ENCODE peak calls at places on chromosomes 16 and 17, in five cellular contexts. One of them, this sample, is unnamed.

GRCh38 chr17:31595076-31595475 is 203.6 kb downstream of the RAB11FIP4 start:
- DNase-seq in upper lobe of left lung: no peak
- DNase-seq in esophagus muscularis mucosa: no peak
- DNase-seq in SK-N-SH: no peak
- DNase-seq in stomach: no peak
- DNase-seq in this sample: no peak

GRCh38 chr17:41718287-41718645 is 6.1 kb downstream of the GAST start:
- DNase-seq in upper lobe of left lung: no peak
- DNase-seq in esophagus muscularis mucosa: no peak
- DNase-seq in SK-N-SH: no peak
- DNase-seq in stomach: no peak
- DNase-seq in this sample: no peak

GRCh38 chr16:71552698-71553503 is 24.0 kb downstream of the TAT start:
- DNase-seq in upper lobe of left lung: no peak
- DNase-seq in esophagus muscularis mucosa: no peak
- DNase-seq in SK-N-SH: no peak
- DNase-seq in stomach: no peak
- DNase-seq in this sample: no peak

GRCh38 chr16:65038125-65038524 is 83.7 kb downstream of the CDH11 start:
- DNase-seq in upper lobe of left lung: no peak
- DNase-seq in esophagus muscularis mucosa: peak
- DNase-seq in SK-N-SH: no peak
- DNase-seq in stomach: no peak
- DNase-seq in this sample: no peak

GRCh38 chr17:74752822-74753401 is 4.5 kb downstream of the NHERF1 start:
- DNase-seq in upper lobe of left lung: no peak
- DNase-seq in esophagus muscularis mucosa: no peak
- DNase-seq in SK-N-SH: no peak
- DNase-seq in stomach: no peak
- DNase-seq in this sample: no peak

GRCh38 chr17:50550661-50551432 is 3.9 kb downstream of the SPATA20 start:
- DNase-seq in upper lobe of left lung: peak
- DNase-seq in esophagus muscularis mucosa: no peak
- DNase-seq in SK-N-SH: peak
- DNase-seq in stomach: peak
- DNase-seq in this sample: peak

GRCh38 chr17:67456103-67456502 is 79.0 kb downstream of the PITPNC1 start:
- DNase-seq in upper lobe of left lung: no peak
- DNase-seq in esophagus muscularis mucosa: no peak
- DNase-seq in SK-N-SH: no peak
- DNase-seq in stomach: no peak
- DNase-seq in this sample: no peak

GRCh38 chr17:2158011-2158410 is 103.1 kb downstream of the HIC1 start:
- DNase-seq in upper lobe of left lung: no peak
- DNase-seq in esophagus muscularis mucosa: no peak
- DNase-seq in SK-N-SH: no peak
- DNase-seq in stomach: no peak
- DNase-seq in this sample: peak

GRCh38 chr16:72474511-72475123 is 302.7 kb upstream of the PMFBP1 start:
- DNase-seq in upper lobe of left lung: no peak
- DNase-seq in esophagus muscularis mucosa: no peak
- DNase-seq in SK-N-SH: no peak
- DNase-seq in stomach: no peak
- DNase-seq in this sample: no peak

GRCh38 chr16:29995330-29995910 is at the start of gene HIRIP3:
- DNase-seq in upper lobe of left lung: peak
- DNase-seq in esophagus muscularis mucosa: peak
- DNase-seq in SK-N-SH: peak
- DNase-seq in stomach: peak
- DNase-seq in this sample: peak

GRCh38 chr17:34736611-34737010 is 157.2 kb downstream of the TMEM132E start:
- DNase-seq in upper lobe of left lung: no peak
- DNase-seq in esophagus muscularis mucosa: no peak
- DNase-seq in SK-N-SH: no peak
- DNase-seq in stomach: peak
- DNase-seq in this sample: peak

GRCh38 chr17:34740936-34741515 is 161.6 kb downstream of the TMEM132E start:
- DNase-seq in upper lobe of left lung: no peak
- DNase-seq in esophagus muscularis mucosa: no peak
- DNase-seq in SK-N-SH: no peak
- DNase-seq in stomach: peak
- DNase-seq in this sample: peak

GRCh38 chr17:34740516-34740915 is 161.1 kb downstream of the TMEM132E start:
- DNase-seq in upper lobe of left lung: no peak
- DNase-seq in esophagus muscularis mucosa: no peak
- DNase-seq in SK-N-SH: no peak
- DNase-seq in stomach: peak
- DNase-seq in this sample: peak

GRCh38 chr17:34741967-34742366 is 162.6 kb downstream of the TMEM132E start:
- DNase-seq in upper lobe of left lung: no peak
- DNase-seq in esophagus muscularis mucosa: no peak
- DNase-seq in SK-N-SH: no peak
- DNase-seq in stomach: no peak
- DNase-seq in this sample: peak

GRCh38 chr17:34739386-34739785 is 160.0 kb downstream of the TMEM132E start:
- DNase-seq in upper lobe of left lung: no peak
- DNase-seq in esophagus muscularis mucosa: no peak
- DNase-seq in SK-N-SH: no peak
- DNase-seq in stomach: peak
- DNase-seq in this sample: peak
- TF ChIP-seq POLR2AphosphoS5 in upper lobe of left lung: no peak
- TF ChIP-seq POLR2AphosphoS5 in esophagus muscularis mucosa: no peak
- TF ChIP-seq POLR2AphosphoS5 in SK-N-SH: no peak
- TF ChIP-seq POLR2AphosphoS5 in stomach: no peak
- TF ChIP-seq POLR2AphosphoS5 in this sample: no peak

GRCh38 chr16:15900901-15901465 is 12.6 kb upstream of the CEP20 start:
- DNase-seq in upper lobe of left lung: no peak
- DNase-seq in esophagus muscularis mucosa: no peak
- DNase-seq in SK-N-SH: no peak
- DNase-seq in stomach: no peak
- DNase-seq in this sample: no peak

GRCh38 chr16:15900357-15900756 is 12.0 kb upstream of the CEP20 start:
- DNase-seq in upper lobe of left lung: no peak
- DNase-seq in esophagus muscularis mucosa: no peak
- DNase-seq in SK-N-SH: no peak
- DNase-seq in stomach: no peak
- DNase-seq in this sample: no peak

GRCh38 chr16:15897834-15898254 is 9.4 kb upstream of the CEP20 start:
- DNase-seq in upper lobe of left lung: no peak
- DNase-seq in esophagus muscularis mucosa: no peak
- DNase-seq in SK-N-SH: no peak
- DNase-seq in stomach: no peak
- DNase-seq in this sample: no peak

GRCh38 chr16:15898654-15899053 is 10.3 kb upstream of the CEP20 start:
- DNase-seq in upper lobe of left lung: no peak
- DNase-seq in esophagus muscularis mucosa: no peak
- DNase-seq in SK-N-SH: no peak
- DNase-seq in stomach: no peak
- DNase-seq in this sample: no peak

GRCh38 chr16:15899538-15900100 is 11.2 kb upstream of the CEP20 start:
- DNase-seq in upper lobe of left lung: no peak
- DNase-seq in esophagus muscularis mucosa: no peak
- DNase-seq in SK-N-SH: no peak
- DNase-seq in stomach: peak
- DNase-seq in this sample: no peak
- TF ChIP-seq EP300 in upper lobe of left lung: no peak
- TF ChIP-seq EP300 in esophagus muscularis mucosa: no peak
- TF ChIP-seq EP300 in SK-N-SH: no peak
- TF ChIP-seq EP300 in stomach: no peak
- TF ChIP-seq EP300 in this sample: no peak

GRCh38 chr16:85655216-85656129 is 33.3 kb downstream of the GINS2 start:
- DNase-seq in upper lobe of left lung: peak
- DNase-seq in esophagus muscularis mucosa: no peak
- DNase-seq in SK-N-SH: no peak
- DNase-seq in stomach: no peak
- DNase-seq in this sample: no peak

GRCh38 chr16:85652431-85653221 is 36.1 kb downstream of the GINS2 start:
- DNase-seq in upper lobe of left lung: peak
- DNase-seq in esophagus muscularis mucosa: peak
- DNase-seq in SK-N-SH: peak
- DNase-seq in stomach: peak
- DNase-seq in this sample: peak

GRCh38 chr16:85651822-85652430 is 36.8 kb downstream of the GINS2 start:
- DNase-seq in upper lobe of left lung: peak
- DNase-seq in esophagus muscularis mucosa: no peak
- DNase-seq in SK-N-SH: no peak
- DNase-seq in stomach: no peak
- DNase-seq in this sample: no peak

GRCh38 chr16:85654251-85655115 is 34.3 kb downstream of the GINS2 start:
- DNase-seq in upper lobe of left lung: peak
- DNase-seq in esophagus muscularis mucosa: no peak
- DNase-seq in SK-N-SH: no peak
- DNase-seq in stomach: no peak
- DNase-seq in this sample: no peak

DNA sequence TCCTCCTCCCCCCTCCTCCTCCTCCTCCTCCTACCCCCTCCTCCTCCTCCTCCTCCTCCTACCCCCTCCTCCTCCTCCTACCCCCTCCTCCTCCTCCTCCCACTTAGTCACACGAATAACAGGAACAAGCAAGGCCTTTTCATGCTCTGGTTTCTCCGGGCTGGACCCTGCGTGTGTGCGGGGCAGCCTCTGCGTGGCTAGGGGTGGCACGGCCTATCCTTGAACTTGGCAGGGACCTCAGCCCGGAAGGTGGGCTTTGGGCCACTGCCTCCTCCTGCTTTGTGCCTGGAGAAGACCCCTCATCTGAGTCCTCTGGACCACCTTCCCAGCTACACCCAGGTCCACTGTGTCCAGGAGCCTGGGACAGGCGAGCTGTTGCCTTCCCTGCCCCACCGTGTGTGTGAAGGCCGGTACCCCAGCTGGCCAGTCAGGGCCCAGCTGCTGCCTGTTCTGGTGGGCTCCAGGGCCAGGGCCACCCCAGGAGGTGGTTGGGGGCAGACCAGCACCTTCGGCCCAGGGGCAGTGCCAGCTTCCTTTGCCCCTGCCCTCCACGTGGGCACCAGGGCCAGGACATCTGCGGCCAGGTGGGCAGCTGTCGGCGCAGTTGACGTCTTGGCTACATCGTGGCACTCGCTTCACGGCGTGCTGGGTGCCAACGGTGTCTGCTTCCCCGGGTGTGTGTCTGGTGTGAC is 35.4 kb downstream of the GINS2 start:
- DNase-seq in upper lobe of left lung: peak
- DNase-seq in esophagus muscularis mucosa: no peak
- DNase-seq in SK-N-SH: no peak
- DNase-seq in stomach: no peak
- DNase-seq in this sample: no peak
- H3K27ac ChIP-seq in upper lobe of left lung: peak
- H3K27ac ChIP-seq in esophagus muscularis mucosa: peak
- H3K27ac ChIP-seq in SK-N-SH: peak
- H3K27ac ChIP-seq in stomach: peak
- H3K27ac ChIP-seq in this sample: peak

DNA sequence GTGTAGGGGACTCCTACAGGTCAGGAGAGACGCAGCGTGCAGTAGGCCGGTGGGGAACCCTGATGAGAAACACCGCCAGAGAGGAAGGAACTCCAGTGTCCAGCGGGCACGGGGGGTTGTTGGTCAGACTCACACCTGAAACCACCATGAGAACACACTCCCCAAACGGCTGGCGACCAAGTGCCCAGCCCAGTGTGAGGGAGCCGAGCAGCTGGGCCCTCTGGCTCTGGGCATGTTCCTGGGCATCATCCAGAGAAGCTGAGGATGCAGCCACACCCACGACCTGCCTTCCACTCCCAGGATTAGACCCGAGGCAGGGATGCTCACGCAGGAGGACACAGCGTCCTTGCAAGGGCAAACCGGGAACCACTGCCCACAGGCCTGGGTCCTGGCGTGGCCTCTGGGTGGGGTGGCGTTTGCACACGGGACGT is 108.3 kb upstream of the ZNF750 start:
- DNase-seq in upper lobe of left lung: peak
- DNase-seq in esophagus muscularis mucosa: no peak
- DNase-seq in SK-N-SH: no peak
- DNase-seq in stomach: no peak
- DNase-seq in this sample: peak
- TF ChIP-seq POLR2AphosphoS5 in upper lobe of left lung: no peak
- TF ChIP-seq POLR2AphosphoS5 in esophagus muscularis mucosa: no peak
- TF ChIP-seq POLR2AphosphoS5 in SK-N-SH: no peak
- TF ChIP-seq POLR2AphosphoS5 in stomach: no peak
- TF ChIP-seq POLR2AphosphoS5 in this sample: no peak

This sample was measured in sigmoid colon.